ENCODE peak calls at places on chromosomes 4 and X, in seven cellular contexts. D, U, R, K, Y, W and B are unnamed samples. For H3K27me3, the result is how much of the 10 kb centered on the place peaks cover.

GRCh38 chr4:42352049-42352448 is 45.2 kb upstream of the SHISA3 start:
- DNase-seq in D (no peak), U (no peak), R (no peak), K (no peak), Y (no peak), W (no peak), B (no peak)

GRCh38 chr4:4837921-4838601 is 21.4 kb upstream of the MSX1 start:
- DNase-seq in D (no peak), U (no peak), R (no peak), K (no peak), Y (no peak), W (no peak), B (peak)

GRCh38 chr4:67522851-67523671 is 22.2 kb downstream of the CENPC start:
- DNase-seq in D (no peak), U (no peak), R (no peak), K (no peak), Y (peak), W (no peak), B (no peak)

GRCh38 chr4:76784237-76784636 is 113.7 kb downstream of the SOWAHB start:
- DNase-seq in D (no peak), U (no peak), R (peak), K (no peak), Y (peak), W (no peak), B (no peak)

GRCh38 chr4:106481801-106482200 is 113.2 kb upstream of the GIMD1 start:
- DNase-seq in D (no peak), U (no peak), R (no peak), K (no peak), Y (no peak), W (no peak), B (no peak)

GRCh38 chr4:57187241-57187640 is 77.1 kb upstream of the IGFBP7 start:
- DNase-seq in D (no peak), U (no peak), R (peak), K (no peak), Y (no peak), W (no peak), B (no peak)

GRCh38 chr4:147928400-147928799 is 196.5 kb downstream of the ARHGAP10 start:
- DNase-seq in D (no peak), U (no peak), R (no peak), K (no peak), Y (peak), W (no peak), B (no peak)

GRCh38 chr4:76607846-76608245 is 172.8 kb downstream of the SHROOM3 start:
- DNase-seq in D (no peak), U (no peak), R (no peak), K (no peak), Y (no peak), W (no peak), B (no peak)

GRCh38 chrX:139826065-139827044 is 106.5 kb downstream of the ATP11C start:
- DNase-seq in D (no peak), U (no peak), R (no peak), K (no peak), Y (peak), W (no peak), B (no peak)

GRCh38 chr4:52996261-52997131 is 134.4 kb downstream of the RASL11B start:
- DNase-seq in D (no peak), U (no peak), R (no peak), K (no peak), Y (peak), W (no peak), B (no peak)

GRCh38 chr4:175252642-175253041 is 334.5 kb downstream of the ADAM29 start:
- DNase-seq in D (no peak), U (peak), R (peak), K (no peak), Y (no peak), W (no peak), B (no peak)

GRCh38 chrX:139112432-139112831 is 400.9 kb upstream of the FGF13 start:
- DNase-seq in D (no peak), U (no peak), R (no peak), K (no peak), Y (peak), W (no peak), B (no peak)

GRCh38 chr4:48653217-48654014 is 126.7 kb downstream of the FRYL start:
- DNase-seq in D (peak), U (peak), R (peak), K (no peak), Y (peak), W (no peak), B (peak)

GRCh38 chr4:85783483-85783882 is 308.5 kb downstream of the ARHGAP24 start:
- DNase-seq in D (no peak), U (no peak), R (no peak), K (no peak), Y (peak), W (no peak), B (no peak)

GRCh38 chrX:16392597-16392996 is 225.3 kb downstream of the MAGEB17 start:
- DNase-seq in D (no peak), U (no peak), R (no peak), K (no peak), Y (no peak), W (no peak), B (no peak)

GRCh38 chr4:140156529-140157171 is 2.7 kb upstream of the MAML3 start:
- DNase-seq in D (no peak), U (no peak), R (no peak), K (no peak), Y (no peak), W (no peak), B (no peak)

GRCh38 chr4:176383273-176384077 is 63.7 kb downstream of the SPCS3 start:
- DNase-seq in D (no peak), U (no peak), R (no peak), K (no peak), Y (peak), W (no peak), B (no peak)

GRCh38 chrX:16445166-16445752 is 204.7 kb upstream of the S100G start:
- DNase-seq in D (peak), U (no peak), R (peak), K (peak), Y (peak), W (no peak), B (no peak)

GRCh38 chr4:20589436-20589835 is 110.8 kb upstream of the PACRGL start:
- DNase-seq in D (no peak), U (no peak), R (peak), K (no peak), Y (no peak), W (no peak), B (no peak)

GRCh38 chr4:108433832-108434231 is 186.5 kb upstream of the RPL34 start:
- DNase-seq in D (no peak), U (no peak), R (no peak), K (no peak), Y (peak), W (peak), B (no peak)

GRCh38 chrX:16695079-16695676 is 17.3 kb downstream of the CTPS2 start:
- DNase-seq in D (peak), U (peak), R (peak), K (peak), Y (peak), W (peak), B (peak)

GRCh38 chrX:83416273-83416672 is 91.8 kb upstream of the POU3F4 start:
- DNase-seq in D (no peak), U (no peak), R (peak), K (no peak), Y (no peak), W (no peak), B (no peak)

GRCh38 chr4:154720618-154721267 is 23.1 kb upstream of the LRAT start:
- DNase-seq in D (no peak), U (no peak), R (peak), K (no peak), Y (no peak), W (no peak), B (no peak)
- H3K27ac ChIP-seq in D (no peak), U (no peak), R (no peak), K (no peak), Y (no peak), W (no peak), B (no peak)

DNA sequence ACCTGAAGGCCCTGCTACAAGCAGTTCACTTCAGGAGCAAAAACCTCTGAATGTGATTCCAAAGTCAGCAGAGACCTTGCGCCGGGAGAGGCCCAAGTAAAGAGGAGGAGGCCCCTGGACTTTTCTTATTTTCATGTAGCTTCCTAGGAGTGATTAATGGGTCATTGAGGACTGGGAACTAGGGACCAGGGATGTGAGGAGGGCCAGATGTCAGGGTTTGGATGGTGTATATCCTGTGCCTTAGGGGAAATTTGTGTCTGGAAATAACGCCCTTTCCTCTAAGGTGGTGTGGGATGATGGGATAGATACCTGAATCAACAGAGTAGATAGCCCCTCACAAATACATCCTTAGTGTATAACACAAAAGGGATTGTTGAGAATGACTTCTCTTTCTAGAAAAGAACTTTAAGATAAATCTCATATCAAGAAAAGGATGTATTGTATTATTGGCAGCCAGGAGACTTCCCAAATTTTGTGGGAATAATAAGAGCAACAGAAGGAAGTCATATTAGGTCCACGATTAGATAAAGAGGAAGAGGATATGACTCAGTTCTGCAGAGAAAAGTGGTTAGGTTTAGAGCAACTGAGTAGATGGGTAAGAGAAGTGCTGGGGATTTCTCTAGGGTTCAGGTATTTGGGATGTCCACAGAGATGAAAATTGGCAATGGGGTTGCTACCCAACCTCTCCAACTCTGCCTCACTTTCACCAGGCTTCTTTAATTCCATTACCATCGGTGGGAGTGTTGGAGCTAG is 1.1 kb downstream of the ITGB1BP2 start:
- DNase-seq in D (no peak), U (no peak), R (no peak), K (no peak), Y (no peak), W (no peak), B (no peak)
- H3K4me3 ChIP-seq in D (no peak), U (peak), R (no peak), K (no peak), Y (no peak), W (no peak), B (peak)

GRCh38 chrX:153880440-153880815 is 5.5 kb downstream of the L1CAM start:
- DNase-seq in D (no peak), U (no peak), R (no peak), K (no peak), Y (no peak), W (no peak), B (no peak)

GRCh38 chrX:153877571-153878261 is 8.3 kb downstream of the L1CAM start:
- DNase-seq in D (no peak), U (no peak), R (no peak), K (no peak), Y (no peak), W (no peak), B (no peak)

GRCh38 chrX:153879741-153880439 is 6.1 kb downstream of the L1CAM start:
- DNase-seq in D (no peak), U (no peak), R (no peak), K (no peak), Y (no peak), W (no peak), B (no peak)

GRCh38 chrX:153878285-153878779 is 7.6 kb downstream of the L1CAM start:
- DNase-seq in D (no peak), U (no peak), R (no peak), K (no peak), Y (no peak), W (no peak), B (no peak)

DNA sequence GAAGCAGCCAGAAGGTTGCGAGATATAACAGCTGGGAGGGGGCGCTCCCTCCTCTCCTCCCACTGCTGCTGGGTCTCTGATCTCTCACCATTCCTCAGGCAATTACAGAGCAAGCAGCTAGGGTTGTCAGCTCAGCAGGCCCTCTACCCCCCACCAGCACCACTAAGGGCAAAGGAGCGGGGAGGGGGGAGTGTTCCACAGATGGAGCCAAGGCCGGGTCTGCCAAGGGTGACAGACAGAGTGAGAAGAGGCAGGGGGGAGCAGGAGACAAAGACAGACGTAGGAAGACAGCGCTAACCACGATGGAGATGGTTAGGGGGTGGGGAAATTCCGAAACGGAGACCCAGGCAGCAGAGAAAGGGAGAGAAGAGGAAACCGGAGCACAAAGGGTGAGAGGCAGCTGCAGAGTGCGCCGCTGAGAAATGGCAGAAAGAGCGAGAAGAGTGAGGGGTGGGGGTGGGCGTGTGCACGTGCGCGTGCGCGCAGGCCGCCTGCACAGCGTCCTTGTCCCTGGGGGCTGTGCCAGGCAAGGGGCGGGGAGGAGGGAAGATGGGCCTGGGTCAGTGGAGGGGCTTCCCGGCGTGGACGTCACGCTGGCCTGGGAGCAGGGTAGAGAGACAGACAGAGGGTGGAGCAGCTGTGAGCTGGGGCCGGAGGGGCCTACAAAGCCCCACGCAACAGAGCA is 6.9 kb downstream of the L1CAM start:
- DNase-seq in D (no peak), U (no peak), R (peak), K (no peak), Y (no peak), W (no peak), B (no peak)
- H3K27me3 ChIP-seq in D (under half), U (under half), R (under half), K (under half), Y (under half), W (under half), B (under half)

GRCh38 chrX:118780915-118781314 is 42.7 kb upstream of the ZCCHC12 start:
- DNase-seq in D (no peak), U (no peak), R (no peak), K (no peak), Y (peak), W (no peak), B (no peak)
- H3K27ac ChIP-seq in D (no peak), U (peak), R (no peak), K (no peak), Y (no peak), W (no peak), B (no peak)

GRCh38 chr4:1055721-1056590 is 44.5 kb downstream of the FGFRL1 start:
- DNase-seq in D (peak), U (peak), R (peak), K (no peak), Y (peak), W (peak), B (no peak)
- H3K4me3 ChIP-seq in D (peak), U (no peak), R (peak), K (no peak), Y (no peak), W (peak), B (no peak)